ENCODE peak calls at places on chromosome 18, in four cellular contexts. One of them, this sample, is unnamed.

GRCh38 chr18:24427484-24427883 is 1.0 kb downstream of the IMPACT start:
- DNase-seq in AG04450: no peak
- DNase-seq in pancreas: no peak
- DNase-seq in CD4-positive, alpha-beta memory T cell: no peak
- DNase-seq in this sample: no peak

GRCh38 chr18:24023185-24023814 is 8.7 kb downstream of the TTC39C start:
- DNase-seq in AG04450: no peak
- DNase-seq in pancreas: no peak
- DNase-seq in CD4-positive, alpha-beta memory T cell: no peak
- DNase-seq in this sample: no peak

GRCh38 chr18:68803371-68803770 is 5.5 kb downstream of the CCDC102B start:
- DNase-seq in AG04450: peak; percentile 84
- DNase-seq in pancreas: peak; percentile 11
- DNase-seq in CD4-positive, alpha-beta memory T cell: no peak
- DNase-seq in this sample: no peak

GRCh38 chr18:9563326-9563725 is 51.0 kb downstream of the PPP4R1 start:
- DNase-seq in AG04450: no peak
- DNase-seq in pancreas: no peak
- DNase-seq in CD4-positive, alpha-beta memory T cell: no peak
- DNase-seq in this sample: no peak

GRCh38 chr18:75034937-75035336 is 174.0 kb downstream of the PTGR3 start:
- DNase-seq in AG04450: no peak
- DNase-seq in pancreas: no peak
- DNase-seq in CD4-positive, alpha-beta memory T cell: no peak
- DNase-seq in this sample: no peak

GRCh38 chr18:76981388-76981968 is 151.1 kb downstream of the MBP start:
- DNase-seq in AG04450: no peak
- DNase-seq in pancreas: no peak
- DNase-seq in CD4-positive, alpha-beta memory T cell: no peak
- DNase-seq in this sample: no peak

GRCh38 chr18:13438507-13439056 is 220.0 kb downstream of the LDLRAD4 start:
- DNase-seq in AG04450: no peak
- DNase-seq in pancreas: no peak
- DNase-seq in CD4-positive, alpha-beta memory T cell: no peak
- DNase-seq in this sample: no peak

GRCh38 chr18:6543330-6543908 is 128.7 kb upstream of the L3MBTL4 start:
- DNase-seq in AG04450: no peak
- DNase-seq in pancreas: no peak
- DNase-seq in CD4-positive, alpha-beta memory T cell: no peak
- DNase-seq in this sample: no peak

GRCh38 chr18:63974991-63975390 is 5.1 kb downstream of the SERPINB8 start:
- DNase-seq in AG04450: no peak
- DNase-seq in pancreas: no peak
- DNase-seq in CD4-positive, alpha-beta memory T cell: no peak
- DNase-seq in this sample: no peak

GRCh38 chr18:62338446-62339105 is 13.5 kb downstream of the TNFRSF11A start:
- DNase-seq in AG04450: no peak
- DNase-seq in pancreas: no peak
- DNase-seq in CD4-positive, alpha-beta memory T cell: no peak
- DNase-seq in this sample: no peak

DNA sequence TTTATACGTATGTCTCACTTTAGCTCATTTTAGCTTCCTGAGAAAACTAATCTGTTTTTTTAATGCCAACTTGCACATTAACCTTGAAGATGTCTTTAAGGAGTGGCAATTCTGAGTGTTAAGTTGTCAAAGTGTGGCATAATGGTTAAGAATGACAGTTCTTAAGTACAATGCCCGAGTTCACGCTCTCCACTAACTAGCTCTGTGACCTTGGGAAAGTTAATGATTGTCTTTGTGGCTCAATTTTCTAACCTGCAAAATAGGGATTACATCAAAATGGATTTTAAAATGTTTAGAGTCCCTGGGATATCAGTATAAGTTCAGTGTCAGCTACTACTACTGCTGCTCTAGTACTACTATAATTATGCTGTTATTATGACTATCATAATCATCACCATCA is 409.7 kb downstream of the SOCS6 start:
- DNase-seq in AG04450: no peak
- DNase-seq in pancreas: no peak
- DNase-seq in CD4-positive, alpha-beta memory T cell: no peak
- DNase-seq in this sample: no peak
- H3K9me3 ChIP-seq in AG04450: no peaks in the 10 kb centered on the region
- H3K9me3 ChIP-seq in pancreas: no peaks in the 10 kb centered on the region
- H3K9me3 ChIP-seq in CD4-positive, alpha-beta memory T cell: peaks cover 5% of the 10 kb centered on the region
- H3K9me3 ChIP-seq in this sample: no peaks in the 10 kb centered on the region

GRCh38 chr18:12062974-12063373 is 30.7 kb upstream of the ANKRD62 start:
- DNase-seq in AG04450: no peak
- DNase-seq in pancreas: no peak
- DNase-seq in CD4-positive, alpha-beta memory T cell: no peak
- DNase-seq in this sample: no peak
- H3K9me3 ChIP-seq in AG04450: peaks cover 7% of the 10 kb centered on the region
- H3K9me3 ChIP-seq in pancreas: no peaks in the 10 kb centered on the region
- H3K9me3 ChIP-seq in CD4-positive, alpha-beta memory T cell: no peaks in the 10 kb centered on the region
- H3K9me3 ChIP-seq in this sample: no peaks in the 10 kb centered on the region

GRCh38 chr18:54284967-54285785 is 15.9 kb downstream of the POLI start:
- DNase-seq in AG04450: peak; percentile 27
- DNase-seq in pancreas: no peak
- DNase-seq in CD4-positive, alpha-beta memory T cell: peak; percentile 16
- DNase-seq in this sample: peak; percentile 16
- H3K9me3 ChIP-seq in AG04450: no peaks in the 10 kb centered on the region
- H3K9me3 ChIP-seq in pancreas: no peaks in the 10 kb centered on the region
- H3K9me3 ChIP-seq in CD4-positive, alpha-beta memory T cell: no peaks in the 10 kb centered on the region
- H3K9me3 ChIP-seq in this sample: no peaks in the 10 kb centered on the region

GRCh38 chr18:14916851-14917250 is 168.9 kb downstream of the ANKRD30B start:
- DNase-seq in AG04450: no peak
- DNase-seq in pancreas: no peak
- DNase-seq in CD4-positive, alpha-beta memory T cell: no peak
- DNase-seq in this sample: no peak

GRCh38 chr18:14912967-14913366 is 165.0 kb downstream of the ANKRD30B start:
- DNase-seq in AG04450: no peak
- DNase-seq in pancreas: no peak
- DNase-seq in CD4-positive, alpha-beta memory T cell: no peak
- DNase-seq in this sample: no peak

GRCh38 chr18:14914126-14914525 is 166.2 kb downstream of the ANKRD30B start:
- DNase-seq in AG04450: no peak
- DNase-seq in pancreas: no peak
- DNase-seq in CD4-positive, alpha-beta memory T cell: no peak
- DNase-seq in this sample: no peak

GRCh38 chr18:14916181-14916580 is 168.2 kb downstream of the ANKRD30B start:
- DNase-seq in AG04450: no peak
- DNase-seq in pancreas: no peak
- DNase-seq in CD4-positive, alpha-beta memory T cell: no peak
- DNase-seq in this sample: no peak

DNA sequence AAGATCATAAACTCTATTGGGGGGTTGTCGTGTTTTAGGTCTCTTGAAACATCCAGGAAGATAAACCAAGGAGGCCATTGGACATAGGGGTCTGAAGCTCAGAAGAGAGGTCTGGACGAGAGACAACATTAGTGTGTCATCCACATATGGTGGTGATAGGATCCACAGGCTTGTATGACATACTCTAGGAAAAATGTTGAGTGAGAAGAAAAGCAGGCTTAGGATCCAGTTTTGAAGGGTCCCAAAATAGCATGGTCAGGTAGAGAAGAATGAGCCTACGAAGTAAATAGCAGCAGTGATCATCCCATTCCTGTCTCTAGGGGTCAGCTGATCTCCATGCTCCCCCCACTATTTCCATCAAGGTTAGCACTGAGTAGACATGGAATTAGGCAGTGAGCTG is 166.8 kb downstream of the ANKRD30B start:
- DNase-seq in AG04450: no peak
- DNase-seq in pancreas: no peak
- DNase-seq in CD4-positive, alpha-beta memory T cell: no peak
- DNase-seq in this sample: no peak
- H3K9me3 ChIP-seq in AG04450: peaks cover 27% of the 10 kb centered on the region
- H3K9me3 ChIP-seq in pancreas: no peaks in the 10 kb centered on the region
- H3K9me3 ChIP-seq in CD4-positive, alpha-beta memory T cell: no peaks in the 10 kb centered on the region
- H3K9me3 ChIP-seq in this sample: no peaks in the 10 kb centered on the region

DNA sequence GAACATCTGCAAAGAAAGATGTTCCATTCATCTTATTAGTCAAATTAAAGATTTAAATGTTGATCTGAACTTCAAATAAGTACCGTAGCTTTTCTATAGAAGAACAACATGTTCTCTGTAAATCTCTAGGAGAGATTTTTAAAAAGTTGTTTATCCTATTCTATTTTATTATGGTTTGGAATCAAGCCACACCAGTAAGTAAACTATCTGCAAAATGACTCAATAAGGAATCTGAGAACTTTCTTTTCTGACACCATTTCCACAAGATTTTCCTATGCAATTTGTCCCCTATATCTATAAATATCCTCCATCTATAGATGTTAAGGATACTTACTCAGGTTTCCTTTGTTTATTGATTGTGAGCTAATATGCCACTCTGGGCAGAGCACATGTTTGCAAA is 736.6 kb downstream of the CBLN2 start:
- DNase-seq in AG04450: peak; percentile 6
- DNase-seq in pancreas: no peak
- DNase-seq in CD4-positive, alpha-beta memory T cell: no peak
- DNase-seq in this sample: no peak
- H3K9me3 ChIP-seq in AG04450: no peaks in the 10 kb centered on the region
- H3K9me3 ChIP-seq in pancreas: no peaks in the 10 kb centered on the region
- H3K9me3 ChIP-seq in CD4-positive, alpha-beta memory T cell: no peaks in the 10 kb centered on the region
- H3K9me3 ChIP-seq in this sample: no peaks in the 10 kb centered on the region

DNA sequence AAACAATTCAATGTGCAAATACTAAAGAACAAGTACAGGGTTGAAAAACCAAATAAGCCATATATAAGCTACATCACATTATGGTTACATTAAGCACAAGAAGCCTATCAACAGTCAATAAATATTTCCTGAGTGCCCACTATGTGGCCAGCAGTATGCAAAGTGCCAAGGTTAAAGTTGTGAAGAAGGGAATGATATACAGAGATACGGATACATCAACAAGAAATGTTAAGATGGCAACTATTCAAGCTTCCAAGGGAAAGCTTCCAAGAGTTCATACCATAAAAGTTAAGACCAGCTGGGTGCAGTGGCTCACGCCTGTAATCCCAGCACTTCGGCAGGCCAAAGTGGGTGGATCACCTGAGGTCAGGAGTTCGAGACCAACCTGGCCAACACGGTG is 14.0 kb downstream of the DYM start:
- DNase-seq in AG04450: no peak
- DNase-seq in pancreas: no peak
- DNase-seq in CD4-positive, alpha-beta memory T cell: no peak
- DNase-seq in this sample: no peak
- H3K9me3 ChIP-seq in AG04450: peaks cover 15% of the 10 kb centered on the region
- H3K9me3 ChIP-seq in pancreas: no peaks in the 10 kb centered on the region
- H3K9me3 ChIP-seq in CD4-positive, alpha-beta memory T cell: no peaks in the 10 kb centered on the region
- H3K9me3 ChIP-seq in this sample: no peaks in the 10 kb centered on the region

GRCh38 chr18:70623106-70623505 is 334.3 kb downstream of the SOCS6 start:
- DNase-seq in AG04450: no peak
- DNase-seq in pancreas: no peak
- DNase-seq in CD4-positive, alpha-beta memory T cell: no peak
- DNase-seq in this sample: no peak
- H3K9me3 ChIP-seq in AG04450: no peaks in the 10 kb centered on the region
- H3K9me3 ChIP-seq in pancreas: no peaks in the 10 kb centered on the region
- H3K9me3 ChIP-seq in CD4-positive, alpha-beta memory T cell: no peaks in the 10 kb centered on the region
- H3K9me3 ChIP-seq in this sample: no peaks in the 10 kb centered on the region

This sample was measured in T-helper 17 cell.